ENCODE peak calls at places on chromosome 1, in seven cellular contexts. B is HepG2, M is esophagus squamous epithelium, Z is tibial nerve, U is Peyer's patch, A is adrenal gland, S is NB4. W is an unnamed sample.

GRCh38 chr1:225460737-225461532 is 33.1 kb upstream of the LBR start:
- DNase-seq in U (no peak), Z (no peak), S (peak), A (no peak), M (no peak), B (no peak), W (no peak)

GRCh38 chr1:100614570-100614969 is 76.6 kb downstream of the GPR88 start:
- DNase-seq in A (no peak), B (no peak), S (no peak), Z (no peak), U (no peak), M (no peak), W (no peak)

GRCh38 chr1:63946866-63947491 is 173.2 kb downstream of the ROR1 start:
- DNase-seq in S (no peak), A (no peak), B (no peak), M (no peak), U (no peak), Z (no peak), W (no peak)

GRCh38 chr1:145849356-145850165 is 4.1 kb downstream of the NUDT17 start:
- DNase-seq in M (no peak), Z (no peak), U (no peak), S (no peak), A (peak), B (no peak), W (no peak)

GRCh38 chr1:7526867-7527732 is 244.0 kb upstream of the VAMP3 start:
- DNase-seq in U (no peak), Z (no peak), B (no peak), S (no peak), M (no peak), A (no peak), W (no peak)

GRCh38 chr1:43445618-43446387 is 7.9 kb downstream of the HYI start:
- DNase-seq in M (no peak), B (no peak), A (peak), U (no peak), S (no peak), Z (no peak), W (peak)

GRCh38 chr1:1046243-1046642 is 26.3 kb downstream of the AGRN start:
- DNase-seq in S (no peak), B (no peak), M (no peak), Z (no peak), A (no peak), U (no peak), W (no peak)

GRCh38 chr1:211910917-211911485 is 80.4 kb upstream of the LPGAT1 start:
- DNase-seq in A (no peak), M (no peak), S (peak), U (no peak), B (no peak), Z (no peak), W (no peak)

GRCh38 chr1:194367121-194367520 is 1180.7 kb upstream of the B3GALT2 start:
- DNase-seq in B (no peak), Z (no peak), M (no peak), U (no peak), A (no peak), S (no peak), W (no peak)

DNA sequence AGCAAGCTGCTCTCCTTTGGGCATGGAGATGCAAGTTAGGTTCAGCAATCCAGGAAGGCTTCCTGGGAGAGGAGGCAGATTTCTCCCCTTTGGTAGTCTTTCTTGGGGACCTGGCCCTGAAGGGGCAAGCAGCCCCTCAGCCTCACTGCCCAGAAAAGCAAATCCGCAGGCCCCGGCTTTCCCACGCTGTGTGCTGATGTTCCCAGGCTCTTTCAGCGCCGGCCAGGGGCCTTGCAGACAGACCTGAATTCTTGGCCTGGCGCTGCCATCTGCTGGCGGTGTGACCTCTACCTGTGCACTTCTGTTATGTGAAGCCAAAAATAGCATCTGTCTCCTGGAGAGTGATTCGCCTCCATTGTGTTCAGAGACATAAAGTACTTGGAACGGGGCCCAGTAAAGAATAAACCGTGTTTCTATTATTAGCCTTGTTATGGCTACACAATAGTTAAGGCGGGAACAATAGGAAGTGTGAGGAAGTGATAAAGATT is 64.8 kb downstream of the ALPL start:
- DNase-seq in S (peak), A (peak), Z (peak), U (peak), B (peak), M (no peak), W (peak)
- TF ChIP-seq CTCF in S (peak), A (peak), Z (peak), U (no peak), B (peak), M (no peak), W (peak)

GRCh38 chr1:191065346-191065745 is 587.7 kb upstream of the BRINP3 start:
- DNase-seq in B (no peak), M (no peak), S (no peak), Z (no peak), A (no peak), U (no peak), W (no peak)

GRCh38 chr1:191065771-191066170 is 588.1 kb upstream of the BRINP3 start:
- DNase-seq in A (no peak), M (no peak), Z (no peak), S (no peak), B (no peak), U (no peak), W (no peak)
- TF ChIP-seq POLR2A in A (no peak), M (no peak), Z (no peak), S (no peak), B (no peak), U (no peak), W (no peak)

GRCh38 chr1:23367451-23367790 is 2.2 kb downstream of the ZNF436 start:
- DNase-seq in Z (no peak), U (no peak), S (peak), M (no peak), B (peak), A (no peak), W (no peak)

GRCh38 chr1:23369335-23370013 is at the start of gene ZNF436:
- DNase-seq in U (peak), Z (peak), B (peak), S (peak), A (peak), M (no peak), W (peak)

GRCh38 chr1:23367791-23368561 is 1.7 kb downstream of the ZNF436 start:
- DNase-seq in U (peak), A (peak), M (peak), S (peak), B (peak), Z (peak), W (peak)

GRCh38 chr1:23370270-23370743 is 671 bp upstream of the ZNF436 start:
- DNase-seq in B (no peak), Z (no peak), U (no peak), M (no peak), A (no peak), S (no peak), W (no peak)

DNA sequence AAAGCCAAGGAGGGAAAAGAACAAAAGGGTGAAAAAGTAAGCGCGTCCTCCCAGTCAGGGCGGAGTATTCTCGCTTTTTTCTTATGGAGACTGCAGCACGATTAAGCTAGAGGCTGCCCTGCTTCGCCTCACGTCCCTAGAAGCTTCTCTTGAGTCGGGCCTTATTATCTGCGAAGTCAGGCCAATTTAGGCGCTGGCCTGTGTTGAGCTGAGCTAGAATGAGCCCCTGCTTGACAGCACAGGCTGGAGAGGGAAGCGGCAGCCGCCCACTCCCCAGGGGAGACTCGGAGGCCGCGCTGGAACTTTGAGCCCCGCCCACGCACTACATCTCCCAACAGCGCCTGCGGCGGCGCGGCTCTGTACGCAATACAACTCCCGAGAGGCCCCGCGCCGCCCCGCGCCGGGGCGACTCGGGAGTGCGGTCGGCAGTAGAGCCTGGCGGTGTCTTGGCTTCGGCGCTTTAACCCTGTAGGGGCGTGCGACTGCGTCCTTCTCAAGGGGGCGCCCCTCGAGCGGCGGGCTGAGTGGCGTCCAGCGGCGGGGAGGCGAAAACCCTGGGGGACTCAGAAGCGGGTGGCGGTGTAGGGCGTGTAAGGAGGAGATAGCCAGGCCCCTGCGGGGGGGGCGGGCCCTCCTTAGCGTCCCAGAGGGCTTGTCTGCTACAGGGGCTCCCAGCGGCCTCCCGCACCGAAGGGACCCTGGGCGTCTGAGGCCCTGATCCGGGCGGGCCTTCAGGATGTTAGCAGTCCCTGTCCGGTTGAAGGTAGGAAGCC is 888 bp downstream of the ZNF436 start:
- DNase-seq in A (peak), M (peak), Z (peak), U (peak), S (peak), B (peak), W (peak)
- TF ChIP-seq CTCF in A (no peak), M (no peak), Z (no peak), U (no peak), S (peak), B (peak), W (peak)

DNA sequence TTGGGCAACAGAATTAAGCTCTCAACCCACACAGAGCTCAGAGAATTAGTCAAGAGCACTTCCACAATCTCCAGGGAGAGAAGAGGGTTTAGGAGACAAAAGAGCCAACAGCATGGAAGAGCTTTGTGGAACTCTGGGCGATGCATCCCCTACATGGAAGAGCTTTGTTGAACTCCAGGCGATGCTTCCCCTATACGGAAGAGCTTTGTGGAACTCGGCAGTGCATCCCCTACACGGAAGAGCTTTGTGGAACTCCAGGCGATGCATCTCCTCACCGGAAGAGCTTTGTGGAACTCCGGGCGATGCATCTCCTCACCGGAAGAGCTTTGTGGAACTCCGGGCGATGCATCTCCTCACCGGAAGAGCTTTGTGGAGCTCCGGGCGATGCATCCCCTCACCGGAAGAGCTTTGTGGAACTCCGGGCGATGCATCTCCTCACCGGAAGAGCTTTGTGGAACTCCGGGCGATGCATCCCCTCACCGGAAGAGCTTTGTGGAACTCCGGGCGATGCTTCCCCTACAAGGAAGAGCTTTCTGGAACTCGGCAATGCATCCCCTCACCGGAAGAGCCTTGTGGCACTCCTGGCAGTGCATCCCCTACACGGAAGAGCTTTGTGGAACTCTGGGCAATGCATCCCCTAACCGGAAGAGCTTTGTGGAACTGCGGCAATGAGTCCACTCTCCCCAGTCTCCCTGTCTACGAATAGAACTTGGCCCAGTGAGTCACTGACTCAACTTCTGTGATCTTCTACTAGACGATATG is 422.8 kb downstream of the KIF26B start:
- DNase-seq in M (no peak), A (peak), Z (no peak), B (no peak), U (no peak), S (no peak), W (no peak)
- TF ChIP-seq POLR2A in M (no peak), A (no peak), Z (no peak), B (no peak), U (no peak), S (no peak), W (no peak)

DNA sequence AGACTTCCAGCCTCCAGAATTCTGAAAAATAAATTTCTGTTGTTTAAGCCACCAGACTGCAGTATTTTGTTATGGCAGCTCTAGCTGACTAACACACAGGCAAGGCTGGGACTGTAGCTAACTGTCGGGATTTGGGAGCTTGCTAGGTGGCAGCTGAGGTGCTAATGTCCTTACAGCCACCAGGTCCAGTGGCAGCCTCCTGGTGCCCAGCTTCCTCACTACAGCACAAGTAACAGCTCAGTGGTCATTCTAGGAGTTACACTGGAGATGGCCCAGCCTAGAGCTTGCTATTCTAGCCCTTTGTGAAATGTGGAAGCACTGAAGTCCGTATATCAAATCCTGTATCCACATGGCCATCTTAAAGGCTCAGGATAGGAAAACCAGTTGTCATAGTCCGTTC is 4.3 kb upstream of the C1orf115 start:
- DNase-seq in Z (no peak), S (no peak), A (no peak), U (peak), M (no peak), B (peak), W (no peak)
- TF ChIP-seq CTCF in Z (no peak), S (no peak), A (no peak), U (no peak), M (no peak), B (no peak), W (no peak)